ENCODE peak calls at places on chromosomes 7 and 10, in four cellular contexts. One of them, this sample, is unnamed.

GRCh38 chr10:47261121-47261520 is 38.9 kb upstream of the GDF10 start:
- DNase-seq in iPS-NIHi11: no peak
- DNase-seq in H54: no peak
- DNase-seq in choroid plexus epithelial cell: no peak
- DNase-seq in this sample: no peak

GRCh38 chr7:44321796-44322195 is 3.6 kb downstream of the CAMK2B start:
- DNase-seq in choroid plexus epithelial cell: no peak
- DNase-seq in H54: no peak
- DNase-seq in iPS-NIHi11: no peak
- DNase-seq in this sample: no peak

GRCh38 chr7:27098493-27099223 is 2.9 kb upstream of the HOXA1 start:
- DNase-seq in iPS-NIHi11: no peak
- DNase-seq in choroid plexus epithelial cell: no peak
- DNase-seq in H54: no peak
- DNase-seq in this sample: peak

GRCh38 chr10:17506390-17506789 is 52.0 kb upstream of the ST8SIA6 start:
- DNase-seq in H54: no peak
- DNase-seq in choroid plexus epithelial cell: no peak
- DNase-seq in iPS-NIHi11: no peak
- DNase-seq in this sample: no peak

GRCh38 chr10:92914478-92915066 is 66.3 kb downstream of the EXOC6 start:
- DNase-seq in iPS-NIHi11: peak
- DNase-seq in choroid plexus epithelial cell: peak
- DNase-seq in H54: peak
- DNase-seq in this sample: peak

GRCh38 chr10:14681305-14681704 is 93.4 kb downstream of the FAM107B start:
- DNase-seq in H54: no peak
- DNase-seq in iPS-NIHi11: no peak
- DNase-seq in choroid plexus epithelial cell: no peak
- DNase-seq in this sample: no peak

GRCh38 chr7:101554584-101555268 is 74.4 kb downstream of the MYL10 start:
- DNase-seq in H54: no peak
- DNase-seq in choroid plexus epithelial cell: no peak
- DNase-seq in iPS-NIHi11: no peak
- DNase-seq in this sample: no peak

GRCh38 chr7:56009695-56010094 is 41.5 kb downstream of the PSPH start:
- DNase-seq in choroid plexus epithelial cell: no peak
- DNase-seq in H54: no peak
- DNase-seq in iPS-NIHi11: no peak
- DNase-seq in this sample: peak

GRCh38 chr7:55361560-55361959 is 3.6 kb upstream of the LANCL2 start:
- DNase-seq in iPS-NIHi11: no peak
- DNase-seq in H54: no peak
- DNase-seq in choroid plexus epithelial cell: no peak
- DNase-seq in this sample: no peak

GRCh38 chr10:59557052-59557451 is 152.6 kb downstream of the SLC16A9 start:
- DNase-seq in iPS-NIHi11: peak
- DNase-seq in H54: no peak
- DNase-seq in choroid plexus epithelial cell: peak
- DNase-seq in this sample: no peak

GRCh38 chr7:100372256-100372655 is 1.0 kb upstream of the PILRA start:
- DNase-seq in choroid plexus epithelial cell: peak
- DNase-seq in H54: no peak
- DNase-seq in iPS-NIHi11: no peak
- DNase-seq in this sample: no peak

GRCh38 chr10:124737221-124737620 is 7.0 kb downstream of the FAM53B start:
- DNase-seq in iPS-NIHi11: no peak
- DNase-seq in H54: no peak
- DNase-seq in choroid plexus epithelial cell: no peak
- DNase-seq in this sample: no peak

GRCh38 chr10:43622022-43622421 is 15.8 kb downstream of the ZNF485 start:
- DNase-seq in H54: no peak
- DNase-seq in iPS-NIHi11: no peak
- DNase-seq in choroid plexus epithelial cell: no peak
- DNase-seq in this sample: no peak

GRCh38 chr10:101663097-101663496 is 31.9 kb downstream of the FBXW4 start:
- DNase-seq in H54: no peak
- DNase-seq in choroid plexus epithelial cell: no peak
- DNase-seq in iPS-NIHi11: no peak
- DNase-seq in this sample: no peak

GRCh38 chr10:101062231-101063161 is 707 bp downstream of the KAZALD1 start:
- DNase-seq in iPS-NIHi11: peak
- DNase-seq in choroid plexus epithelial cell: peak
- DNase-seq in H54: no peak
- DNase-seq in this sample: no peak

GRCh38 chr7:105990141-105990540 is 27.1 kb downstream of the CDHR3 start:
- DNase-seq in iPS-NIHi11: no peak
- DNase-seq in H54: no peak
- DNase-seq in choroid plexus epithelial cell: no peak
- DNase-seq in this sample: no peak

GRCh38 chr10:92479541-92479940 is 94.4 kb downstream of the IDE start:
- DNase-seq in H54: no peak
- DNase-seq in choroid plexus epithelial cell: no peak
- DNase-seq in iPS-NIHi11: no peak
- DNase-seq in this sample: no peak

GRCh38 chr7:150325110-150325611 is 1.8 kb upstream of the ACTR3C start:
- DNase-seq in iPS-NIHi11: no peak
- DNase-seq in choroid plexus epithelial cell: peak
- DNase-seq in H54: no peak
- DNase-seq in this sample: no peak

GRCh38 chr10:38112159-38112558 is 18.0 kb downstream of the ZNF37A start:
- DNase-seq in choroid plexus epithelial cell: peak
- DNase-seq in H54: no peak
- DNase-seq in iPS-NIHi11: no peak
- DNase-seq in this sample: no peak

GRCh38 chr10:3043512-3044368 is 23.6 kb upstream of the PFKP start:
- DNase-seq in choroid plexus epithelial cell: peak
- DNase-seq in H54: peak
- DNase-seq in iPS-NIHi11: peak
- DNase-seq in this sample: peak

GRCh38 chr7:140403878-140404564 is at the start of gene RAB19:
- DNase-seq in choroid plexus epithelial cell: no peak
- DNase-seq in H54: no peak
- DNase-seq in iPS-NIHi11: peak
- DNase-seq in this sample: peak

GRCh38 chr7:18087031-18087686 is 59.5 kb upstream of the PRPS1L1 start:
- DNase-seq in iPS-NIHi11: no peak
- DNase-seq in H54: no peak
- DNase-seq in choroid plexus epithelial cell: peak
- DNase-seq in this sample: no peak

GRCh38 chr10:114356786-114357588 is 47.3 kb downstream of the AFAP1L2 start:
- DNase-seq in choroid plexus epithelial cell: peak
- DNase-seq in H54: no peak
- DNase-seq in iPS-NIHi11: no peak
- DNase-seq in this sample: peak

GRCh38 chr10:58782876-58783859 is 270.5 kb downstream of the BICC1 start:
- DNase-seq in choroid plexus epithelial cell: peak
- DNase-seq in iPS-NIHi11: no peak
- DNase-seq in H54: no peak
- DNase-seq in this sample: no peak

GRCh38 chr10:48450233-48450810 is 143.8 kb downstream of the MAPK8 start:
- DNase-seq in iPS-NIHi11: peak
- DNase-seq in choroid plexus epithelial cell: no peak
- DNase-seq in H54: no peak
- DNase-seq in this sample: no peak

GRCh38 chr7:23696916-23697441 is 13.0 kb upstream of the STK31 start:
- DNase-seq in iPS-NIHi11: peak
- DNase-seq in choroid plexus epithelial cell: peak
- DNase-seq in H54: peak
- DNase-seq in this sample: peak

GRCh38 chr7:107344286-107344685 is 125.6 kb upstream of the GPR22 start:
- DNase-seq in choroid plexus epithelial cell: no peak
- DNase-seq in iPS-NIHi11: no peak
- DNase-seq in H54: no peak
- DNase-seq in this sample: no peak

GRCh38 chr7:16051561-16052280 is 365.2 kb upstream of the MEOX2 start:
- DNase-seq in H54: no peak
- DNase-seq in choroid plexus epithelial cell: peak
- DNase-seq in iPS-NIHi11: no peak
- DNase-seq in this sample: no peak

GRCh38 chr10:38054361-38054797 is 39.8 kb upstream of the ZNF37A start:
- DNase-seq in H54: no peak
- DNase-seq in iPS-NIHi11: no peak
- DNase-seq in choroid plexus epithelial cell: peak
- DNase-seq in this sample: peak

GRCh38 chr10:63603709-63604445 is 82.7 kb downstream of the REEP3 start:
- DNase-seq in H54: no peak
- DNase-seq in iPS-NIHi11: no peak
- DNase-seq in choroid plexus epithelial cell: peak
- DNase-seq in this sample: no peak

GRCh38 chr7:21063106-21063505 is 276.4 kb upstream of the SP8 start:
- DNase-seq in iPS-NIHi11: no peak
- DNase-seq in choroid plexus epithelial cell: no peak
- DNase-seq in H54: no peak
- DNase-seq in this sample: no peak

GRCh38 chr7:137873524-137873923 is 26.8 kb upstream of the DGKI start:
- DNase-seq in choroid plexus epithelial cell: peak
- DNase-seq in H54: no peak
- DNase-seq in iPS-NIHi11: no peak
- DNase-seq in this sample: no peak

GRCh38 chr7:1040790-1041189 is 3.6 kb upstream of the GPR146 start:
- DNase-seq in choroid plexus epithelial cell: peak
- DNase-seq in iPS-NIHi11: no peak
- DNase-seq in H54: no peak
- DNase-seq in this sample: no peak

GRCh38 chr7:34036069-34036920 is 131.0 kb downstream of the BMPER start:
- DNase-seq in iPS-NIHi11: peak
- DNase-seq in H54: no peak
- DNase-seq in choroid plexus epithelial cell: peak
- DNase-seq in this sample: peak

GRCh38 chr10:47147186-47147585 is 152.8 kb upstream of the GDF10 start:
- DNase-seq in choroid plexus epithelial cell: no peak
- DNase-seq in iPS-NIHi11: no peak
- DNase-seq in H54: no peak
- DNase-seq in this sample: no peak

GRCh38 chr7:98354511-98355249 is 46.2 kb downstream of the BAIAP2L1 start:
- DNase-seq in iPS-NIHi11: peak
- DNase-seq in H54: peak
- DNase-seq in choroid plexus epithelial cell: peak
- DNase-seq in this sample: peak

GRCh38 chr10:17432738-17433137 is 21.7 kb downstream of the ST8SIA6 start:
- DNase-seq in H54: no peak
- DNase-seq in iPS-NIHi11: no peak
- DNase-seq in choroid plexus epithelial cell: no peak
- DNase-seq in this sample: no peak

GRCh38 chr10:11042375-11042774 is 24.7 kb downstream of the CELF2 start:
- DNase-seq in choroid plexus epithelial cell: peak
- DNase-seq in H54: no peak
- DNase-seq in iPS-NIHi11: no peak
- DNase-seq in this sample: no peak

GRCh38 chr10:93175490-93175889 is 101.8 kb downstream of the CYP26A1 start:
- DNase-seq in H54: no peak
- DNase-seq in choroid plexus epithelial cell: no peak
- DNase-seq in iPS-NIHi11: no peak
- DNase-seq in this sample: no peak